ENCODE peak calls at places on chromosome 12, in four cellular contexts. M, R, L and V are unnamed samples.
A peak's percentile ranks its signal among the peaks of the same experiment; 100 is the strongest.

GRCh38 chr12:22230280-22230794 is 104.2 kb downstream of the ST8SIA1 start:
- DNase-seq in M (no peak), R (no peak), L (peak; percentile 20), V (no peak)

GRCh38 chr12:52495385-52495784 is 2.3 kb upstream of the KRT6A start:
- DNase-seq in M (no peak), R (no peak), L (no peak), V (no peak)

GRCh38 chr12:41234672-41235071 is 46.6 kb downstream of the PDZRN4 start:
- DNase-seq in M (no peak), R (no peak), L (no peak), V (no peak)

GRCh38 chr12:111544032-111544431 is 55.1 kb downstream of the ATXN2 start:
- DNase-seq in M (no peak), R (no peak), L (no peak), V (no peak)

GRCh38 chr12:6696690-6697583 is 3.7 kb downstream of the PIANP start:
- DNase-seq in M (no peak), R (no peak), L (no peak), V (no peak)

GRCh38 chr12:68771223-68771925 is 25.4 kb downstream of the SLC35E3 start:
- DNase-seq in M (no peak), R (no peak), L (no peak), V (no peak)

GRCh38 chr12:74914378-74914777 is 295.3 kb downstream of the KCNC2 start:
- DNase-seq in M (no peak), R (no peak), L (no peak), V (no peak)

GRCh38 chr12:119683816-119684215 is 15.9 kb downstream of the PRKAB1 start:
- DNase-seq in M (no peak), R (no peak), L (no peak), V (no peak)

GRCh38 chr12:32027684-32028355 is 68.6 kb downstream of the RESF1 start:
- DNase-seq in M (peak; percentile 45), R (no peak), L (no peak), V (no peak)

GRCh38 chr12:94815450-94815849 is 165.1 kb upstream of the TMCC3 start:
- DNase-seq in M (no peak), R (no peak), L (no peak), V (no peak)

GRCh38 chr12:44763021-44763420 is 113.1 kb downstream of the NELL2 start:
- DNase-seq in M (no peak), R (no peak), L (no peak), V (no peak)

GRCh38 chr12:125688223-125688622 is 623.0 kb downstream of the AACS start:
- DNase-seq in M (no peak), R (no peak), L (no peak), V (no peak)

GRCh38 chr12:12839886-12840285 is 26.7 kb downstream of the DDX47 start:
- DNase-seq in M (peak; percentile 67), R (no peak), L (peak; percentile 88), V (no peak)

GRCh38 chr12:98743362-98743953 is 98.4 kb downstream of the APAF1 start:
- DNase-seq in M (no peak), R (no peak), L (no peak), V (no peak)

GRCh38 chr12:88448337-88448944 is 131.8 kb downstream of the KITLG start:
- DNase-seq in M (no peak), R (no peak), L (no peak), V (no peak)

GRCh38 chr12:91894911-91895310 is 250.7 kb downstream of the BTG1 start:
- DNase-seq in M (no peak), R (no peak), L (no peak), V (no peak)

GRCh38 chr12:6052206-6052939 is 72.1 kb downstream of the VWF start:
- DNase-seq in M (no peak), R (no peak), L (no peak), V (no peak)

GRCh38 chr12:101573743-101574142 is 21.0 kb upstream of the MYBPC1 start:
- DNase-seq in M (no peak), R (no peak), L (no peak), V (no peak)

GRCh38 chr12:64633940-64634337 is 23.6 kb downstream of the RASSF3 start:
- DNase-seq in M (peak; percentile 72), R (no peak), L (peak; percentile 29), V (no peak)

GRCh38 chr12:89156862-89157262 is 195.4 kb downstream of the DUSP6 start:
- DNase-seq in M (no peak), R (no peak), L (peak; percentile 49), V (no peak)

GRCh38 chr12:120800665-120801064 is 75.0 kb downstream of the ACADS start:
- DNase-seq in M (no peak), R (no peak), L (no peak), V (no peak)

GRCh38 chr12:93573552-93574223 is 1.2 kb downstream of the SOCS2 start:
- DNase-seq in M (no peak), R (no peak), L (peak; percentile 9), V (no peak)

GRCh38 chr12:95262808-95263207 is 45.2 kb downstream of the VEZT start:
- DNase-seq in M (no peak), R (no peak), L (no peak), V (no peak)

GRCh38 chr12:64475518-64475917 is 23.6 kb downstream of the TBK1 start:
- DNase-seq in M (no peak), R (no peak), L (no peak), V (no peak)

GRCh38 chr12:8088574-8088973 is 6.5 kb downstream of the NECAP1 start:
- DNase-seq in M (no peak), R (no peak), L (no peak), V (no peak)